ENCODE peak calls at places on chromosomes 5 and 9, in six cellular contexts. A is sigmoid colon, Z is T follicular helper cell, F is endothelial cell, D is choroid plexus epithelial cell, R is neuronal stem cell. V is an unnamed sample.

GRCh38 chr5:96207420-96207819 is 225.6 kb downstream of the PCSK1 start:
- DNase-seq in F (no peak), R (no peak), A (no peak), D (peak), Z (no peak), V (no peak)

GRCh38 chr9:88593537-88594185 is 58.7 kb downstream of the NXNL2 start:
- DNase-seq in Z (peak), A (no peak), F (peak), R (peak), D (peak), V (no peak)

GRCh38 chr5:17340363-17340762 is 122.9 kb downstream of the BASP1 start:
- DNase-seq in A (no peak), F (no peak), D (no peak), Z (no peak), R (no peak), V (no peak)

GRCh38 chr5:180618830-180619562 is 27.7 kb upstream of the SCGB3A1 start:
- DNase-seq in R (peak), F (peak), D (peak), A (no peak), Z (peak), V (no peak)

GRCh38 chr5:27476356-27476988 is 438.1 kb upstream of the CDH9 start:
- DNase-seq in D (no peak), F (no peak), A (no peak), Z (no peak), R (no peak), V (no peak)

GRCh38 chr5:14201325-14202061 is 58.4 kb downstream of the TRIO start:
- DNase-seq in F (no peak), A (no peak), D (peak), Z (no peak), R (no peak), V (no peak)

GRCh38 chr5:151870820-151871219 is 53.8 kb downstream of the GLRA1 start:
- DNase-seq in A (no peak), Z (no peak), R (no peak), D (peak), F (no peak), V (no peak)

GRCh38 chr5:131575660-131576227 is 59.3 kb downstream of the RAPGEF6 start:
- DNase-seq in D (no peak), R (no peak), Z (no peak), A (no peak), F (no peak), V (no peak)

GRCh38 chr5:69030663-69031062 is 63.2 kb upstream of the SLC30A5 start:
- DNase-seq in A (no peak), F (no peak), D (peak), R (no peak), Z (no peak), V (no peak)

GRCh38 chr5:150230842-150231241 is 41.0 kb downstream of the SLC6A7 start:
- DNase-seq in A (no peak), R (no peak), F (no peak), Z (no peak), D (no peak), V (no peak)

GRCh38 chr9:78940121-78940855 is 631.5 kb upstream of the TLE4 start:
- DNase-seq in F (no peak), A (no peak), D (no peak), R (no peak), Z (no peak), V (no peak)

GRCh38 chr9:134424818-134425217 is 98.6 kb downstream of the RXRA start:
- DNase-seq in Z (no peak), A (no peak), R (no peak), F (no peak), D (no peak), V (no peak)

GRCh38 chr5:16600397-16600796 is 16.4 kb downstream of the RETREG1 start:
- DNase-seq in F (no peak), A (peak), Z (no peak), D (peak), R (no peak), V (no peak)

GRCh38 chr5:11785771-11786342 is 118.4 kb downstream of the CTNND2 start:
- DNase-seq in Z (no peak), R (no peak), D (no peak), F (no peak), A (no peak), V (no peak)

V was measured in iPS DF 6.9.